ENCODE peak calls at places on chromosomes 2 and 18, in eight cellular contexts. S is sigmoid colon, F is stomach, Z is H1, O is transverse colon, J is GM12892, W is HepG2, I is prostate gland. C is an unnamed sample.
A peak's percentile ranks its signal among the peaks of the same experiment; 100 is the strongest.

GRCh38 chr2:12717191-12717987 is 653 bp downstream of the TRIB2 start:
- DNase-seq in S (peak; percentile 79), O (peak; percentile 54), I (peak; percentile 54), F (peak; percentile 72), W (no peak), J (peak; percentile 43), Z (no peak), C (no peak)

GRCh38 chr18:53380063-53380639 is 844.3 kb downstream of the MBD2 start:
- DNase-seq in F (no peak), S (no peak), J (no peak), Z (no peak), W (peak; percentile 7), I (no peak), O (no peak), C (no peak)

GRCh38 chr2:11784747-11785610 is 38.5 kb downstream of the LPIN1 start:
- DNase-seq in O (peak; percentile 26), I (peak; percentile 15), F (peak; percentile 47), W (no peak), J (peak; percentile 53), S (peak; percentile 74), Z (peak; percentile 17), C (no peak)

GRCh38 chr18:63832470-63832869 is 55.0 kb upstream of the SERPINB2 start:
- DNase-seq in W (no peak), F (no peak), J (no peak), I (no peak), O (no peak), S (no peak), Z (no peak), C (no peak)

GRCh38 chr2:33051586-33052385 is 105.0 kb downstream of the LTBP1 start:
- DNase-seq in F (no peak), Z (no peak), O (no peak), J (no peak), S (no peak), I (no peak), W (peak; percentile 41), C (no peak)

GRCh38 chr2:185208261-185208660 is 530.3 kb upstream of the FSIP2 start:
- DNase-seq in F (peak; percentile 29), Z (peak; percentile 23), O (peak; percentile 9), J (no peak), S (no peak), I (no peak), W (peak; percentile 60), C (no peak)

GRCh38 chr2:28009732-28010131 is 119.2 kb downstream of the BABAM2 start:
- DNase-seq in Z (no peak), S (no peak), I (peak; percentile 4), J (no peak), O (no peak), F (no peak), W (no peak), C (no peak)

GRCh38 chr2:71928734-71929481 is 218.8 kb downstream of the CYP26B1 start:
- DNase-seq in I (no peak), Z (no peak), O (no peak), W (no peak), J (no peak), F (no peak), S (no peak), C (no peak)

GRCh38 chr18:50559750-50560680 is at the start of gene MAPK4:
- DNase-seq in O (peak; percentile 33), W (no peak), J (peak; percentile 34), F (peak; percentile 67), I (peak; percentile 63), Z (no peak), S (peak; percentile 71), C (no peak)

GRCh38 chr18:41373612-41374011 is 581.4 kb upstream of the PIK3C3 start:
- DNase-seq in Z (no peak), S (no peak), F (no peak), I (no peak), W (no peak), J (no peak), O (no peak), C (no peak)

GRCh38 chr2:23453936-23454460 is 69.0 kb downstream of the KLHL29 start:
- DNase-seq in O (no peak), Z (no peak), W (no peak), F (no peak), S (no peak), J (no peak), I (no peak), C (no peak)

GRCh38 chr2:104758199-104758620 is 95.7 kb upstream of the POU3F3 start:
- DNase-seq in F (no peak), J (no peak), O (no peak), Z (peak; percentile 77), W (no peak), S (no peak), I (no peak), C (no peak)

GRCh38 chr2:72144412-72144745 is 3.3 kb downstream of the CYP26B1 start:
- DNase-seq in J (no peak), W (no peak), S (peak; percentile 65), Z (no peak), I (no peak), F (peak; percentile 25), O (no peak), C (no peak)

GRCh38 chr2:73984922-73985317 is 210 bp downstream of the TET3 start:
- DNase-seq in I (peak; percentile 47), F (peak; percentile 61), J (peak; percentile 52), Z (no peak), W (peak; percentile 26), O (peak; percentile 75), S (peak; percentile 76), C (no peak)

GRCh38 chr2:189608799-189609422 is 28.3 kb upstream of the SLC40A1 start:
- DNase-seq in S (no peak), I (no peak), J (no peak), W (no peak), Z (no peak), O (no peak), F (no peak), C (no peak)

GRCh38 chr2:164495491-164496223 is 125.6 kb downstream of the GRB14 start:
- DNase-seq in I (no peak), Z (no peak), J (no peak), W (peak; percentile 65), S (no peak), O (no peak), F (no peak), C (no peak)

GRCh38 chr18:46412831-46413371 is 244.1 kb downstream of the LOXHD1 start:
- DNase-seq in O (no peak), Z (no peak), S (no peak), W (no peak), I (peak; percentile 41), J (no peak), F (no peak), C (no peak)

GRCh38 chr18:26215247-26215970 is 10.8 kb upstream of the TAF4B start:
- DNase-seq in J (peak; percentile 21), S (no peak), O (no peak), Z (no peak), F (no peak), W (no peak), I (no peak), C (no peak)

GRCh38 chr2:28647682-28648081 is 103.9 kb upstream of the PPP1CB start:
- DNase-seq in O (no peak), F (no peak), S (no peak), J (no peak), Z (no peak), I (no peak), W (no peak), C (no peak)

GRCh38 chr2:233162770-233163169 is 88.7 kb upstream of the ATG16L1 start:
- DNase-seq in I (no peak), Z (no peak), O (no peak), J (no peak), S (no peak), F (no peak), W (no peak), C (no peak)
- TF ChIP-seq POLR2AphosphoS5 in I (no peak), Z (no peak), O (no peak), J (no peak), S (no peak), F (no peak), W (no peak), C (no peak)

GRCh38 chr18:57846258-57846657 is 43.1 kb upstream of the ATP8B1 start:
- DNase-seq in S (no peak), I (no peak), J (no peak), W (no peak), F (peak; percentile 40), O (no peak), Z (no peak), C (no peak)
- TF ChIP-seq POLR2AphosphoS5 in S (no peak), I (no peak), J (no peak), W (no peak), F (no peak), O (no peak), Z (no peak), C (no peak)

GRCh38 chr2:39942970-39943369 is 163.9 kb upstream of the THUMPD2 start:
- DNase-seq in I (no peak), J (no peak), Z (no peak), W (no peak), F (no peak), S (no peak), O (no peak), C (no peak)

GRCh38 chr2:39937621-39938020 is 158.6 kb upstream of the THUMPD2 start:
- DNase-seq in J (no peak), F (no peak), I (no peak), W (no peak), O (no peak), S (no peak), Z (no peak), C (no peak)

GRCh38 chr2:39934851-39935250 is 155.8 kb upstream of the THUMPD2 start:
- DNase-seq in W (no peak), Z (no peak), S (no peak), O (no peak), F (no peak), J (no peak), I (no peak), C (no peak)

GRCh38 chr2:39933166-39933565 is 154.1 kb upstream of the THUMPD2 start:
- DNase-seq in J (no peak), F (no peak), Z (no peak), W (no peak), S (no peak), O (no peak), I (no peak), C (no peak)

DNA sequence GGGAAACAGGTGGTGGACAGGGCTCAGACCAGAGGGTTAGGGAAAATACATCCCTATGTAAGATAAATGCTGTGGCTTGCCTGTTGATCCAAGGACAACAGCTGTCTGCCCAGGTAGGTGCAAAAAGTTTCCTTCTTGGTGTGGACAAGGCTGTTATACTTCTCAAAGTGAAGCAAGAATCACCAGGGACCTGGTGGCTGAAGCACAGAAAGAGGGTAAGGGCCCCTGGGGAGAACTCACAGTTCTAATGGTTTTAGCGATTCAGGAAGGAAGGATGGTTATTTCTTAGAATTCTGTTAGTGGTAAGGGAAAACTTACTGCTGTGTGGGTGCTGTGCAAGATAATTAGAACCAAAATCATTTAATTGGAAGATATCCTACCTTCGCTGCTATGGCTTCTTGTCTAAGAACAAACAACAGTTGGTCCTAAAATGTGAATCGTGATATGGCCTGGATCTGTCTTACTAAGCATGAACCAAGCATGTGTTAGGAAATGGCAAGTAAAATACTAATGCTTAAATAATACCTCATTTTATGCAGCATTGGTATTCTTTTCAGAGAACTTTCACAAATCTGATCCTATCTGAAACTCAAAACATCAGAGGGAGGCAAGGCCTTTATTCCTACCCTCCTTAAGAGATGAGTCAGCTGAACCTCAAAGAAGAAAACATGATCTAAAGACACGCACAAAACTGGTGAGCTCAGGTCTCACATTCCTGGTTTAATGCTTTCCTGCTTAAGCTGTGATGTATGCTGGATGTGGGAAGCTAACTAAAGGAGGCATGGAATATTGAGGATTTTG is 159.2 kb upstream of the THUMPD2 start:
- DNase-seq in Z (no peak), O (no peak), J (no peak), S (no peak), I (no peak), W (no peak), F (no peak), C (no peak)
- TF ChIP-seq POLR2AphosphoS5 in Z (no peak), O (no peak), J (no peak), S (no peak), I (no peak), W (no peak), F (no peak), C (no peak)

GRCh38 chr18:23191952-23192662 is 56.8 kb downstream of the CABLES1 start:
- DNase-seq in O (peak; percentile 51), J (no peak), I (no peak), W (no peak), Z (no peak), F (peak; percentile 51), S (peak; percentile 73), C (no peak)
- TF ChIP-seq POLR2AphosphoS5 in O (no peak), J (no peak), I (no peak), W (no peak), Z (no peak), F (no peak), S (no peak), C (no peak)